ENCODE peak calls at places on chromosome 11, in four cellular contexts. Z, O, W and E are unnamed samples.
A peak's percentile ranks its signal among the peaks of the same experiment; 100 is the strongest.

GRCh38 chr11:58222730-58223129 is 6.0 kb downstream of the OR10Q1 start:
- DNase-seq in Z (no peak), O (no peak), W (no peak), E (no peak)

GRCh38 chr11:86395061-86395551 is 20.4 kb downstream of the CCDC81 start:
- DNase-seq in O (no peak), W (peak; percentile 19), Z (no peak), E (no peak)

GRCh38 chr11:63489879-63490278 is 1.1 kb downstream of the PLAAT5 start:
- DNase-seq in W (peak; percentile 51), Z (no peak), O (no peak), E (no peak)

GRCh38 chr11:60905551-60906113 is 753 bp downstream of the PRPF19 start:
- DNase-seq in O (no peak), Z (no peak), W (peak; percentile 54), E (no peak)

GRCh38 chr11:111426615-111427014 is 47.5 kb upstream of the POU2AF1 start:
- DNase-seq in O (no peak), Z (no peak), W (no peak), E (no peak)

GRCh38 chr11:47847892-47848635 is at the start of gene NUP160:
- DNase-seq in Z (peak; percentile 90), O (peak; percentile 79), W (peak; percentile 83), E (peak; percentile 81)

GRCh38 chr11:47183031-47183856 is 3.0 kb downstream of the PACSIN3 start:
- DNase-seq in Z (no peak), O (no peak), W (no peak), E (no peak)

GRCh38 chr11:46141597-46141996 is 20.3 kb upstream of the PHF21A start:
- DNase-seq in O (no peak), Z (no peak), W (no peak), E (no peak)

GRCh38 chr11:14423633-14424032 is 64.7 kb upstream of the RRAS2 start:
- DNase-seq in W (no peak), O (no peak), Z (no peak), E (no peak)

GRCh38 chr11:42593426-42593825 is 718.4 kb upstream of the API5 start:
- DNase-seq in Z (no peak), W (no peak), O (no peak), E (no peak)

GRCh38 chr11:69475141-69475865 is 6.2 kb upstream of the LINC01488 start:
- DNase-seq in W (no peak), O (no peak), Z (no peak), E (no peak)

GRCh38 chr11:69637956-69638871 is 2.7 kb upstream of the CCND1 start:
- DNase-seq in W (peak; percentile 71), Z (peak; percentile 77), O (peak; percentile 48), E (no peak)

GRCh38 chr11:6320411-6321207 is at the start of gene CAVIN3:
- DNase-seq in Z (peak; percentile 70), W (peak; percentile 87), O (peak; percentile 23), E (no peak)

GRCh38 chr11:1153951-1154487 is 3.7 kb upstream of the MUC5AC start:
- DNase-seq in O (peak; percentile 86), W (peak; percentile 48), Z (peak; percentile 84), E (no peak)

GRCh38 chr11:38365274-38365673 is 1767.2 kb upstream of the RAG2 start:
- DNase-seq in W (no peak), O (no peak), Z (no peak), E (no peak)

GRCh38 chr11:128299132-128299726 is 288.1 kb downstream of the ETS1 start:
- DNase-seq in W (no peak), Z (no peak), O (no peak), E (no peak)
- H3K4me1 ChIP-seq in W (no peaks in the 10 kb centered on the region), Z (peaks cover 31% of the 10 kb centered on the region), O (no peaks in the 10 kb centered on the region), E (peaks cover 75% of the 10 kb centered on the region)

GRCh38 chr11:19597194-19597593 is 115.4 kb upstream of the NAV2 start:
- DNase-seq in W (no peak), Z (no peak), O (no peak), E (no peak)
- H3K4me1 ChIP-seq in W (no peaks in the 10 kb centered on the region), Z (peaks cover 14% of the 10 kb centered on the region), O (peaks cover 63% of the 10 kb centered on the region), E (no peaks in the 10 kb centered on the region)

GRCh38 chr11:64768300-64768694 is 8.5 kb upstream of the PYGM start:
- DNase-seq in O (no peak), Z (no peak), W (no peak), E (no peak)
- H3K4me1 ChIP-seq in O (peaks cover 13% of the 10 kb centered on the region), Z (peaks cover 80% of the 10 kb centered on the region), W (peaks cover 22% of the 10 kb centered on the region), E (peaks cover 60% of the 10 kb centered on the region)

DNA sequence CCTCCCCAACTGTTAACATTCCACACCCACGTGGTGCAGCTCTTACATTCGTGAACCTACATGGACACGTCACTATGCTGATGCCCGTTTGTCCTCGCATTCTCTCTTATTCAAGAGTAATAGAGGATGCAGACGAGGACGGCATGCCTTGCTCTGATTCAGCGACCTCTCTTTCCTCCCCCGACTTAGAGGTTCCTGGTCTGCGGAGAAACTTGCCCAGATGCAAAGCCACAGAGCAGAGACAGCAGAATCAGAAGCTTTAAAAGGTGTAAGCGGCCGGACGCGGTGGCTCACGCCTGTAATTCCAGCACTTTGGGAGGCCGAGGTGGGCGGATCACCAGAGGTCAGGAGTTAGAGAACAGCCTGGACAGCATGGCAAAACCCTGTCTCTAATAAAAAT is 288.0 kb downstream of the NTM start:
- DNase-seq in W (no peak), Z (no peak), O (no peak), E (no peak)
- H3K4me1 ChIP-seq in W (no peaks in the 10 kb centered on the region), Z (no peaks in the 10 kb centered on the region), O (no peaks in the 10 kb centered on the region), E (no peaks in the 10 kb centered on the region)

GRCh38 chr11:76657824-76658170 is 12.8 kb downstream of the LRRC32 start:
- DNase-seq in W (no peak), O (no peak), Z (no peak), E (no peak)
- H3K4me1 ChIP-seq in W (no peaks in the 10 kb centered on the region), O (no peaks in the 10 kb centered on the region), Z (peaks cover 39% of the 10 kb centered on the region), E (no peaks in the 10 kb centered on the region)